ENCODE peak calls at places on chromosomes 5 and 9, in seven cellular contexts. One of them, this sample, is unnamed.

GRCh38 chr5:143680672-143681259 is 131.2 kb upstream of the HMHB1 start:
- DNase-seq in small intestine: no peak
- DNase-seq in vagina: no peak
- DNase-seq in GM23338: no peak
- DNase-seq in H54: no peak
- DNase-seq in nephron progenitor cell: no peak
- DNase-seq in NB4: no peak
- DNase-seq in this sample: no peak

GRCh38 chr5:159412284-159413046 is 82.2 kb upstream of the IL12B start:
- DNase-seq in small intestine: peak
- DNase-seq in vagina: no peak
- DNase-seq in GM23338: peak
- DNase-seq in H54: no peak
- DNase-seq in nephron progenitor cell: no peak
- DNase-seq in NB4: peak
- DNase-seq in this sample: peak

GRCh38 chr5:107253246-107253645 is 417.5 kb downstream of the EFNA5 start:
- DNase-seq in small intestine: no peak
- DNase-seq in vagina: no peak
- DNase-seq in GM23338: no peak
- DNase-seq in H54: no peak
- DNase-seq in nephron progenitor cell: no peak
- DNase-seq in NB4: no peak
- DNase-seq in this sample: no peak

GRCh38 chr9:133499130-133499891 is 20.4 kb upstream of the SLC2A6 start:
- DNase-seq in small intestine: no peak
- DNase-seq in vagina: no peak
- DNase-seq in GM23338: no peak
- DNase-seq in H54: no peak
- DNase-seq in nephron progenitor cell: peak
- DNase-seq in NB4: no peak
- DNase-seq in this sample: no peak

GRCh38 chr5:125446986-125447385 is 700.5 kb upstream of the ZNF608 start:
- DNase-seq in small intestine: no peak
- DNase-seq in vagina: no peak
- DNase-seq in GM23338: no peak
- DNase-seq in H54: no peak
- DNase-seq in nephron progenitor cell: no peak
- DNase-seq in NB4: no peak
- DNase-seq in this sample: peak

GRCh38 chr5:133247145-133247709 is 195.4 kb downstream of the HSPA4 start:
- DNase-seq in small intestine: no peak
- DNase-seq in vagina: no peak
- DNase-seq in GM23338: no peak
- DNase-seq in H54: no peak
- DNase-seq in nephron progenitor cell: no peak
- DNase-seq in NB4: peak
- DNase-seq in this sample: no peak

GRCh38 chr9:108213516-108213915 is 642.3 kb downstream of the ACTL7B start:
- DNase-seq in small intestine: no peak
- DNase-seq in vagina: no peak
- DNase-seq in GM23338: no peak
- DNase-seq in H54: no peak
- DNase-seq in nephron progenitor cell: no peak
- DNase-seq in NB4: peak
- DNase-seq in this sample: no peak

GRCh38 chr9:133689151-133689763 is 48.9 kb downstream of the SARDH start:
- DNase-seq in small intestine: no peak
- DNase-seq in vagina: no peak
- DNase-seq in GM23338: no peak
- DNase-seq in H54: no peak
- DNase-seq in nephron progenitor cell: no peak
- DNase-seq in NB4: no peak
- DNase-seq in this sample: no peak

GRCh38 chr9:77865385-77865784 is 166.2 kb downstream of the GNAQ start:
- DNase-seq in small intestine: peak
- DNase-seq in vagina: no peak
- DNase-seq in GM23338: no peak
- DNase-seq in H54: no peak
- DNase-seq in nephron progenitor cell: no peak
- DNase-seq in NB4: peak
- DNase-seq in this sample: no peak

GRCh38 chr5:143554194-143554717 is 150.8 kb upstream of the NR3C1 start:
- DNase-seq in small intestine: peak
- DNase-seq in vagina: no peak
- DNase-seq in GM23338: no peak
- DNase-seq in H54: peak
- DNase-seq in nephron progenitor cell: no peak
- DNase-seq in NB4: peak
- DNase-seq in this sample: peak

GRCh38 chr9:126532489-126532888 is 81.2 kb upstream of the LMX1B start:
- DNase-seq in small intestine: no peak
- DNase-seq in vagina: no peak
- DNase-seq in GM23338: no peak
- DNase-seq in H54: no peak
- DNase-seq in nephron progenitor cell: no peak
- DNase-seq in NB4: no peak
- DNase-seq in this sample: no peak

GRCh38 chr5:83844320-83845068 is 123.8 kb upstream of the HAPLN1 start:
- DNase-seq in small intestine: no peak
- DNase-seq in vagina: no peak
- DNase-seq in GM23338: peak
- DNase-seq in H54: peak
- DNase-seq in nephron progenitor cell: no peak
- DNase-seq in NB4: peak
- DNase-seq in this sample: peak

GRCh38 chr5:151903243-151903653 is 21.4 kb downstream of the GLRA1 start:
- DNase-seq in small intestine: no peak
- DNase-seq in vagina: no peak
- DNase-seq in GM23338: peak
- DNase-seq in H54: no peak
- DNase-seq in nephron progenitor cell: no peak
- DNase-seq in NB4: no peak
- DNase-seq in this sample: no peak

GRCh38 chr5:7976411-7977190 is 107.7 kb downstream of the MTRR start:
- DNase-seq in small intestine: no peak
- DNase-seq in vagina: no peak
- DNase-seq in GM23338: no peak
- DNase-seq in H54: no peak
- DNase-seq in nephron progenitor cell: no peak
- DNase-seq in NB4: no peak
- DNase-seq in this sample: no peak

GRCh38 chr9:127754099-127754760 is 19.1 kb upstream of the TOR2A start:
- DNase-seq in small intestine: no peak
- DNase-seq in vagina: no peak
- DNase-seq in GM23338: peak
- DNase-seq in H54: no peak
- DNase-seq in nephron progenitor cell: peak
- DNase-seq in NB4: no peak
- DNase-seq in this sample: no peak

GRCh38 chr5:78157001-78157400 is 137.5 kb downstream of the AP3B1 start:
- DNase-seq in small intestine: no peak
- DNase-seq in vagina: no peak
- DNase-seq in GM23338: peak
- DNase-seq in H54: no peak
- DNase-seq in nephron progenitor cell: no peak
- DNase-seq in NB4: peak
- DNase-seq in this sample: no peak

GRCh38 chr5:79983618-79984017 is 7.4 kb downstream of the MTX3 start:
- DNase-seq in small intestine: no peak
- DNase-seq in vagina: no peak
- DNase-seq in GM23338: no peak
- DNase-seq in H54: no peak
- DNase-seq in nephron progenitor cell: no peak
- DNase-seq in NB4: no peak
- DNase-seq in this sample: no peak

GRCh38 chr9:113350338-113350672 is 964 bp downstream of the BSPRY start:
- DNase-seq in small intestine: no peak
- DNase-seq in vagina: no peak
- DNase-seq in GM23338: no peak
- DNase-seq in H54: no peak
- DNase-seq in nephron progenitor cell: no peak
- DNase-seq in NB4: no peak
- DNase-seq in this sample: no peak

GRCh38 chr9:77433675-77434445 is 214.3 kb downstream of the GNA14 start:
- DNase-seq in small intestine: peak
- DNase-seq in vagina: no peak
- DNase-seq in GM23338: peak
- DNase-seq in H54: peak
- DNase-seq in nephron progenitor cell: peak
- DNase-seq in NB4: peak
- DNase-seq in this sample: peak

GRCh38 chr9:70600479-70600878 is 186.0 kb upstream of the KLF9 start:
- DNase-seq in small intestine: no peak
- DNase-seq in vagina: no peak
- DNase-seq in GM23338: no peak
- DNase-seq in H54: no peak
- DNase-seq in nephron progenitor cell: no peak
- DNase-seq in NB4: no peak
- DNase-seq in this sample: peak

GRCh38 chr9:84754461-84754860 is 84.9 kb downstream of the NTRK2 start:
- DNase-seq in small intestine: no peak
- DNase-seq in vagina: no peak
- DNase-seq in GM23338: no peak
- DNase-seq in H54: no peak
- DNase-seq in nephron progenitor cell: no peak
- DNase-seq in NB4: no peak
- DNase-seq in this sample: no peak

GRCh38 chr5:137186759-137187461 is 312.2 kb downstream of the SPOCK1 start:
- DNase-seq in small intestine: no peak
- DNase-seq in vagina: no peak
- DNase-seq in GM23338: no peak
- DNase-seq in H54: no peak
- DNase-seq in nephron progenitor cell: no peak
- DNase-seq in NB4: no peak
- DNase-seq in this sample: peak

GRCh38 chr5:124847907-124848306 is 101.5 kb upstream of the ZNF608 start:
- DNase-seq in small intestine: no peak
- DNase-seq in vagina: no peak
- DNase-seq in GM23338: no peak
- DNase-seq in H54: no peak
- DNase-seq in nephron progenitor cell: no peak
- DNase-seq in NB4: no peak
- DNase-seq in this sample: no peak

GRCh38 chr5:117859161-117859560 is 1129.2 kb downstream of the DTWD2 start:
- DNase-seq in small intestine: no peak
- DNase-seq in vagina: no peak
- DNase-seq in GM23338: no peak
- DNase-seq in H54: no peak
- DNase-seq in nephron progenitor cell: no peak
- DNase-seq in NB4: peak
- DNase-seq in this sample: no peak

GRCh38 chr5:123916331-123917121 is 404.5 kb downstream of the CSNK1G3 start:
- DNase-seq in small intestine: no peak
- DNase-seq in vagina: no peak
- DNase-seq in GM23338: no peak
- DNase-seq in H54: no peak
- DNase-seq in nephron progenitor cell: no peak
- DNase-seq in NB4: no peak
- DNase-seq in this sample: peak

GRCh38 chr5:34838785-34839714 is at the start of gene TTC23L:
- DNase-seq in small intestine: peak
- DNase-seq in vagina: peak
- DNase-seq in GM23338: peak
- DNase-seq in H54: peak
- DNase-seq in nephron progenitor cell: peak
- DNase-seq in NB4: peak
- DNase-seq in this sample: peak

GRCh38 chr9:29625292-29625731 is 2052.0 kb upstream of the C9orf72 start:
- DNase-seq in small intestine: no peak
- DNase-seq in vagina: no peak
- DNase-seq in GM23338: no peak
- DNase-seq in H54: no peak
- DNase-seq in nephron progenitor cell: no peak
- DNase-seq in NB4: no peak
- DNase-seq in this sample: no peak

GRCh38 chr5:61245486-61245885 is 83.2 kb upstream of the SMIM15 start:
- DNase-seq in small intestine: no peak
- DNase-seq in vagina: no peak
- DNase-seq in GM23338: no peak
- DNase-seq in H54: peak
- DNase-seq in nephron progenitor cell: no peak
- DNase-seq in NB4: no peak
- DNase-seq in this sample: peak

GRCh38 chr9:124733964-124734740 is 37.0 kb downstream of the NR6A1 start:
- DNase-seq in small intestine: peak
- DNase-seq in vagina: no peak
- DNase-seq in GM23338: no peak
- DNase-seq in H54: no peak
- DNase-seq in nephron progenitor cell: no peak
- DNase-seq in NB4: no peak
- DNase-seq in this sample: no peak

GRCh38 chr5:24681106-24681505 is 36.3 kb upstream of the CDH10 start:
- DNase-seq in small intestine: no peak
- DNase-seq in vagina: no peak
- DNase-seq in GM23338: no peak
- DNase-seq in H54: no peak
- DNase-seq in nephron progenitor cell: no peak
- DNase-seq in NB4: no peak
- DNase-seq in this sample: no peak

GRCh38 chr5:122924203-122924602 is 78.8 kb downstream of the SNX24 start:
- DNase-seq in small intestine: no peak
- DNase-seq in vagina: no peak
- DNase-seq in GM23338: no peak
- DNase-seq in H54: no peak
- DNase-seq in nephron progenitor cell: peak
- DNase-seq in NB4: no peak
- DNase-seq in this sample: no peak

GRCh38 chr5:178108966-178109365 is 4.4 kb upstream of the N4BP3 start:
- DNase-seq in small intestine: peak
- DNase-seq in vagina: no peak
- DNase-seq in GM23338: no peak
- DNase-seq in H54: no peak
- DNase-seq in nephron progenitor cell: no peak
- DNase-seq in NB4: peak
- DNase-seq in this sample: no peak

GRCh38 chr5:24059006-24059405 is 551.6 kb downstream of the PRDM9 start:
- DNase-seq in small intestine: no peak
- DNase-seq in vagina: no peak
- DNase-seq in GM23338: no peak
- DNase-seq in H54: no peak
- DNase-seq in nephron progenitor cell: no peak
- DNase-seq in NB4: no peak
- DNase-seq in this sample: no peak

GRCh38 chr5:120604898-120605297 is 140.8 kb downstream of the PRR16 start:
- DNase-seq in small intestine: no peak
- DNase-seq in vagina: no peak
- DNase-seq in GM23338: no peak
- DNase-seq in H54: no peak
- DNase-seq in nephron progenitor cell: no peak
- DNase-seq in NB4: no peak
- DNase-seq in this sample: peak

GRCh38 chr5:143932584-143932983 is 120.6 kb downstream of the HMHB1 start:
- DNase-seq in small intestine: no peak
- DNase-seq in vagina: no peak
- DNase-seq in GM23338: no peak
- DNase-seq in H54: no peak
- DNase-seq in nephron progenitor cell: no peak
- DNase-seq in NB4: no peak
- DNase-seq in this sample: no peak

GRCh38 chr5:152072076-152072475 is 147.4 kb upstream of the GLRA1 start:
- DNase-seq in small intestine: no peak
- DNase-seq in vagina: no peak
- DNase-seq in GM23338: no peak
- DNase-seq in H54: no peak
- DNase-seq in nephron progenitor cell: no peak
- DNase-seq in NB4: no peak
- DNase-seq in this sample: peak

GRCh38 chr5:181109489-181110013 is 21.4 kb downstream of the OR2V1 start:
- DNase-seq in small intestine: no peak
- DNase-seq in vagina: no peak
- DNase-seq in GM23338: peak
- DNase-seq in H54: no peak
- DNase-seq in nephron progenitor cell: no peak
- DNase-seq in NB4: no peak
- DNase-seq in this sample: no peak

GRCh38 chr5:17228833-17229291 is 11.4 kb downstream of the BASP1 start:
- DNase-seq in small intestine: no peak
- DNase-seq in vagina: no peak
- DNase-seq in GM23338: no peak
- DNase-seq in H54: no peak
- DNase-seq in nephron progenitor cell: no peak
- DNase-seq in NB4: no peak
- DNase-seq in this sample: no peak

This sample was measured in cardiac muscle cell.